ENCODE peak calls at places on chromosome 2, in five cellular contexts. J is HepG2, E is HEK293T, V is H1, Z is GM12878. N is an unnamed sample.

GRCh38 chr2:236089271-236090026 is 78.7 kb downstream of the GBX2 start:
- DNase-seq in V (no peak), J (no peak), Z (no peak), E (no peak), N (no peak)

GRCh38 chr2:207879536-207879935 is 109.8 kb upstream of the FZD5 start:
- DNase-seq in Z (no peak), E (no peak), J (peak; percentile 80), V (no peak), N (no peak)

GRCh38 chr2:233654501-233654900 is 17.2 kb upstream of the UGT1A9 start:
- DNase-seq in V (no peak), E (no peak), Z (no peak), J (no peak), N (no peak)

GRCh38 chr2:217740178-217740577 is 262.6 kb downstream of the TNS1 start:
- DNase-seq in Z (no peak), V (no peak), J (no peak), E (no peak), N (no peak)

GRCh38 chr2:85705680-85706039 is 11.5 kb downstream of the GNLY start:
- DNase-seq in E (no peak), Z (no peak), J (peak; percentile 65), V (no peak), N (no peak)

GRCh38 chr2:133780099-133780996 is 212.1 kb upstream of the NCKAP5 start:
- DNase-seq in Z (peak; percentile 1), J (peak; percentile 70), V (peak; percentile 75), E (peak; percentile 52), N (peak; percentile 77)

GRCh38 chr2:197973772-197974171 is 169.4 kb downstream of the PLCL1 start:
- DNase-seq in Z (no peak), E (no peak), J (no peak), V (no peak), N (no peak)

GRCh38 chr2:20103514-20103913 is 52.1 kb upstream of the LAPTM4A start:
- DNase-seq in Z (no peak), J (peak; percentile 65), E (no peak), V (no peak), N (no peak)

GRCh38 chr2:15687720-15688119 is 96.1 kb downstream of the DDX1 start:
- DNase-seq in V (no peak), E (no peak), J (no peak), Z (no peak), N (no peak)

GRCh38 chr2:226247289-226248275 is 552.0 kb downstream of the IRS1 start:
- DNase-seq in J (no peak), E (no peak), V (no peak), Z (no peak), N (no peak)

GRCh38 chr2:167544602-167545001 is 656.3 kb downstream of the XIRP2 start:
- DNase-seq in Z (no peak), V (no peak), E (no peak), J (no peak), N (no peak)

GRCh38 chr2:106542730-106543359 is 55.7 kb downstream of the CD8B2 start:
- DNase-seq in E (peak; percentile 80), Z (peak; percentile 5), V (peak; percentile 93), J (peak; percentile 53), N (peak; percentile 58)

GRCh38 chr2:232795920-232796319 is 19.6 kb upstream of the KCNJ13 start:
- DNase-seq in E (no peak), V (no peak), Z (no peak), J (no peak), N (no peak)

DNA sequence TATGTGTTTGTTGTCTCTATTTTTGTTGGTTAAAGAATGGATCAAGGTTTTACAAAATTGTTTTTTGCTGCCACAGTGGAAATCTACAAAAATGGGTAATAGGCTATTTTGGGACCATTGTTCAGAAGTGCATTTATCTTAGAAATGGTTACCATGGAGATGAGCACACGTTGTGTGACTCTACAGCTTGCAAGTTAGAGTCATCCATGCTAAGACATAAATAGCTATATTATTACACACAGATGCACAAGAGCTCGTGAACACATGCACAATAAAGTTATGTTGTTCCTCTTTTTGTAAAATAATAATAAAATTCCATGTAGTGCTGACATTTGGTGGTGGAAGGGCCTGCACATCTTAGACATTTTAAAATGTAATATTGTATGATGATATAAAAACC is 15.5 kb upstream of the DUSP19 start:
- DNase-seq in Z (no peak), V (no peak), E (no peak), J (no peak), N (no peak)
- TF ChIP-seq SUZ12 in Z (no peak), V (no peak), E (no peak), J (no peak), N (no peak)

DNA sequence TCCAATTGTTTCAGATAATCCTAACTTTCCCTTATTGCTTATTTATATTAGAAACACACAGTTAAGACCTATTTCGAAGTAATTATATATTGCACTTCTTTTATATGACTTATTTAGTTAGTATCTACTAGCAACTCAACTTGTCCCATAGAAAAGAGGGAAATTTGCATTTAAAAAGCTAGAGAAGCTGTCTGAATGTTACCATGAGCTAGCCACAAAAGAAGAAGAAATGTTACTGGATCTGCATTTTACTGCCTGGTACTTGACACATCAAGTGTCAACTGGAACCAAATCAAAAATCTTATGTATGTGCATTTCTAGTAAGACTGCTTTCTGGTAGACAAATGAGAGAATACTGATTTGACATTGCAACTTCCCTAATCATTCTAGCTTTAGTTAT is 424.6 kb upstream of the VRK2 start:
- DNase-seq in J (no peak), Z (no peak), E (no peak), V (no peak), N (peak; percentile 25)
- TF ChIP-seq SUZ12 in J (no peak), Z (no peak), E (no peak), V (no peak), N (no peak)

DNA sequence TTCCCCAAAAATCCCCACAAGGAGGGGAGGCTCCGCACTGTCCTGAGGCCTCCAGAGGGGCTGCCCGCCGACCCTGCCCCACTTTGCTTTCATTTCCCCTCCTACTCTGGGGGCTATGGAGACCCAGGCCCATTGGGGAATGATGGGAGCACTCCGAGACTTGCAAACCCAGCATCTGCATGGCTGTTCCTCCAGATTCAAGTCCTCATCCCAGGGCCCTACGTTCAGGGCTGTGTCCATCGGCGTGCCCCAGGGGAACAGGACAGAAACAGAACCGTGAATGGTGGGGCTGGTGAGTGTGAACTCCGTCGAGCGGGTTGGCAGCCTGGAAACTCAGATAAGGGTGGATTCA is 116.1 kb upstream of the HDAC4 start:
- DNase-seq in E (no peak), V (no peak), J (no peak), Z (no peak), N (no peak)
- TF ChIP-seq SUZ12 in E (no peak), V (no peak), J (no peak), Z (no peak), N (no peak)

GRCh38 chr2:140502951-140503630 is 1627.7 kb downstream of the LRP1B start:
- DNase-seq in J (no peak), Z (no peak), V (no peak), E (no peak), N (no peak)
- TF ChIP-seq SUZ12 in J (no peak), Z (no peak), V (no peak), E (no peak), N (no peak)

DNA sequence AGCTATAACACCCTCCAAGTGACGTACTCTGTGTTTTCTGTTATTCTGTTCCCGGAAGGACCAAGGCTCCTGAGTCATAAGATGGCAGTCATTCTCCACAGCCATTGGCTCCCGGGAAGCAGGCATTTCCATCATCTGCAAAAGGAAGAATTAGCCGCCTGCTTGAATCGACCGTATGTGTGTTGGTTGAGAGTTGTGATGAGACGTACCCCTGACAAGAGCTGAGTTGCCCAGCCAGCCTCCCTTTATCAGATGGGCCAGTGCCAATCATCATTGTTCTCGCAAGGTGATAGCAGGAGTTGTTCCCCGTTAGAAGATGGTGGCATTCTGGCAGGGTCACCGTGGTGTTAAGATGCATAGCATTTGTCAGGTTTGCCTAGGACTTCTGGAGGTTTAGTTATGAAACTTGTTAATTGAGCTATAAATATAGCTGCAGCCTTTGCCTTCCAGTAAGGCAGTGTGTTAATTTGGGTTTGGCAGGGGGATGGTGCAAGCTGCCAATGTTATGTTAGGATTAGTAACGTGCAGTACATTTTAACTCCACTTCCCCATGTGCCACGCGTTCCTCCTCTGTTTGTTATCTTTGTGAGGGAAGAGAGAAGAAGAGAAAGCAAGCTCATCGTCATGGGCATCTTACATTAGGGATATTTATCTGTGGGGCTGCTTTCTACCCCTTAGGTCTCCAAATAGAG is 652.7 kb upstream of the FANCL start:
- DNase-seq in Z (no peak), V (no peak), E (no peak), J (no peak), N (no peak)
- TF ChIP-seq SUZ12 in Z (no peak), V (no peak), E (no peak), J (no peak), N (no peak)

N was measured in NT2/D1.